ENCODE peak calls at places on chromosome 9, in eight cellular contexts. P is T-helper 2 cell; K is GM13977; D is stimulated activated CD4-positive, alpha-beta T cell treated with anti-CD3 and anti-CD28 coated beads, Interleukin-2, amount 100 ng/mL, for 48 hours; U is ELR; Z is HuH-7.5; G is SHP77; R is stimulated activated naive CD8-positive, alpha-beta T cell treated with anti-CD3 and anti-CD28 coated beads, Interleukin-15, Interleukin-2, amounts not matched to agents 100 U/mL and 50 U/mL, for 24 hours. H is an unnamed sample.

GRCh38 chr9:79731483-79731882 is 159.7 kb downstream of the TLE4 start:
- DNase-seq in P (no peak), K (peak), D (no peak), U (no peak), Z (no peak), G (no peak), R (no peak), H (no peak)

GRCh38 chr9:68631811-68632210 is 73.2 kb upstream of the PIP5K1B start:
- DNase-seq in P (no peak), K (no peak), D (no peak), U (no peak), Z (no peak), G (no peak), R (no peak), H (no peak)

GRCh38 chr9:22337261-22337660 is 109.4 kb upstream of the DMRTA1 start:
- DNase-seq in P (no peak), K (no peak), D (no peak), U (no peak), Z (no peak), G (no peak), R (no peak), H (no peak)

GRCh38 chr9:121634329-121634784 is 17.1 kb upstream of the DAB2IP start:
- DNase-seq in P (no peak), K (peak), D (no peak), U (no peak), Z (no peak), G (no peak), R (peak), H (no peak)

GRCh38 chr9:21996438-21996837 is 1.8 kb downstream of the CDKN2B-AS1 start:
- DNase-seq in P (no peak), K (no peak), D (no peak), U (no peak), Z (no peak), G (no peak), R (no peak), H (peak)

GRCh38 chr9:119009253-119009652 is 360.0 kb downstream of the BRINP1 start:
- DNase-seq in P (no peak), K (no peak), D (no peak), U (peak), Z (no peak), G (peak), R (no peak), H (no peak)

GRCh38 chr9:19513671-19514275 is 105.0 kb downstream of the ACER2 start:
- DNase-seq in P (no peak), K (no peak), D (no peak), U (no peak), Z (no peak), G (no peak), R (no peak), H (no peak)

GRCh38 chr9:76707510-76707909 is 56.7 kb upstream of the PCA3 start:
- DNase-seq in P (no peak), K (peak), D (no peak), U (no peak), Z (no peak), G (no peak), R (no peak), H (no peak)

GRCh38 chr9:125839322-125839721 is 92.1 kb downstream of the PBX3 start:
- DNase-seq in P (no peak), K (no peak), D (no peak), U (no peak), Z (no peak), G (no peak), R (no peak), H (no peak)

H was measured in NCI-H2227 treated with DMSO at 0.1 percent for 48 hours.